ENCODE peak calls at places on chromosomes 11 and 22, in four cellular contexts. One of them, this sample, is unnamed.
A peak's percentile ranks its signal among the peaks of the same experiment; 100 is the strongest.

GRCh38 chr22:21657361-21658118 is 8.3 kb upstream of the PPIL2 start:
- DNase-seq in adrenal gland: peak; percentile 64
- DNase-seq in HFFc6: no peak
- DNase-seq in activated CD4-positive, alpha-beta T cell treated with anti-CD3 and anti-CD28 coated beads, Interleukin-2, amount 10 ng/mL, durations not matched to agents 7 days and 5 days: peak; percentile 84
- DNase-seq in this sample: peak; percentile 78

GRCh38 chr22:19619144-19620009 is 94.9 kb upstream of the SEPTIN5 start:
- DNase-seq in activated CD4-positive, alpha-beta T cell treated with anti-CD3 and anti-CD28 coated beads, Interleukin-2, amount 10 ng/mL, durations not matched to agents 7 days and 5 days: no peak
- DNase-seq in adrenal gland: no peak
- DNase-seq in HFFc6: no peak
- DNase-seq in this sample: no peak

GRCh38 chr11:75233688-75234295 is 6.8 kb upstream of the TPBGL start:
- DNase-seq in adrenal gland: peak; percentile 44
- DNase-seq in HFFc6: peak; percentile 56
- DNase-seq in activated CD4-positive, alpha-beta T cell treated with anti-CD3 and anti-CD28 coated beads, Interleukin-2, amount 10 ng/mL, durations not matched to agents 7 days and 5 days: peak; percentile 63
- DNase-seq in this sample: peak; percentile 16

GRCh38 chr11:63680842-63681207 is 475 bp upstream of the RTN3 start:
- DNase-seq in adrenal gland: peak; percentile 46
- DNase-seq in activated CD4-positive, alpha-beta T cell treated with anti-CD3 and anti-CD28 coated beads, Interleukin-2, amount 10 ng/mL, durations not matched to agents 7 days and 5 days: no peak
- DNase-seq in HFFc6: no peak
- DNase-seq in this sample: no peak

GRCh38 chr11:105609832-105610781 is at the start of gene GRIA4:
- DNase-seq in activated CD4-positive, alpha-beta T cell treated with anti-CD3 and anti-CD28 coated beads, Interleukin-2, amount 10 ng/mL, durations not matched to agents 7 days and 5 days: no peak
- DNase-seq in HFFc6: peak; percentile 6
- DNase-seq in adrenal gland: no peak
- DNase-seq in this sample: no peak

GRCh38 chr11:33103836-33104235 is 57.4 kb downstream of the CSTF3 start:
- DNase-seq in HFFc6: no peak
- DNase-seq in activated CD4-positive, alpha-beta T cell treated with anti-CD3 and anti-CD28 coated beads, Interleukin-2, amount 10 ng/mL, durations not matched to agents 7 days and 5 days: no peak
- DNase-seq in adrenal gland: no peak
- DNase-seq in this sample: peak; percentile 86

GRCh38 chr22:37282385-37282677 is at the start of gene CYTH4:
- DNase-seq in HFFc6: no peak
- DNase-seq in activated CD4-positive, alpha-beta T cell treated with anti-CD3 and anti-CD28 coated beads, Interleukin-2, amount 10 ng/mL, durations not matched to agents 7 days and 5 days: peak; percentile 85
- DNase-seq in adrenal gland: peak; percentile 61
- DNase-seq in this sample: peak; percentile 26

GRCh38 chr11:102886999-102887398 is 12.2 kb upstream of the MMP12 start:
- DNase-seq in HFFc6: no peak
- DNase-seq in activated CD4-positive, alpha-beta T cell treated with anti-CD3 and anti-CD28 coated beads, Interleukin-2, amount 10 ng/mL, durations not matched to agents 7 days and 5 days: no peak
- DNase-seq in adrenal gland: no peak
- DNase-seq in this sample: no peak

GRCh38 chr11:74557526-74557925 is 34.9 kb upstream of the POLD3 start:
- DNase-seq in activated CD4-positive, alpha-beta T cell treated with anti-CD3 and anti-CD28 coated beads, Interleukin-2, amount 10 ng/mL, durations not matched to agents 7 days and 5 days: no peak
- DNase-seq in HFFc6: no peak
- DNase-seq in adrenal gland: no peak
- DNase-seq in this sample: peak; percentile 88

GRCh38 chr11:68889948-68890446 is 13.6 kb downstream of the MRPL21 start:
- DNase-seq in HFFc6: peak; percentile 90
- DNase-seq in activated CD4-positive, alpha-beta T cell treated with anti-CD3 and anti-CD28 coated beads, Interleukin-2, amount 10 ng/mL, durations not matched to agents 7 days and 5 days: no peak
- DNase-seq in adrenal gland: no peak
- DNase-seq in this sample: no peak

GRCh38 chr22:31093090-31093850 is 12.2 kb downstream of the SMTN start:
- DNase-seq in HFFc6: no peak
- DNase-seq in adrenal gland: no peak
- DNase-seq in activated CD4-positive, alpha-beta T cell treated with anti-CD3 and anti-CD28 coated beads, Interleukin-2, amount 10 ng/mL, durations not matched to agents 7 days and 5 days: no peak
- DNase-seq in this sample: no peak

GRCh38 chr11:41983458-41983857 is 524.0 kb upstream of the LRRC4C start:
- DNase-seq in activated CD4-positive, alpha-beta T cell treated with anti-CD3 and anti-CD28 coated beads, Interleukin-2, amount 10 ng/mL, durations not matched to agents 7 days and 5 days: no peak
- DNase-seq in adrenal gland: no peak
- DNase-seq in HFFc6: no peak
- DNase-seq in this sample: no peak

GRCh38 chr11:120431633-120432032 is 79.9 kb upstream of the GRIK4 start:
- DNase-seq in HFFc6: peak; percentile 75
- DNase-seq in activated CD4-positive, alpha-beta T cell treated with anti-CD3 and anti-CD28 coated beads, Interleukin-2, amount 10 ng/mL, durations not matched to agents 7 days and 5 days: no peak
- DNase-seq in adrenal gland: no peak
- DNase-seq in this sample: no peak

GRCh38 chr22:19040581-19041402 is 81.4 kb downstream of the DGCR2 start:
- DNase-seq in HFFc6: no peak
- DNase-seq in activated CD4-positive, alpha-beta T cell treated with anti-CD3 and anti-CD28 coated beads, Interleukin-2, amount 10 ng/mL, durations not matched to agents 7 days and 5 days: no peak
- DNase-seq in adrenal gland: no peak
- DNase-seq in this sample: no peak

GRCh38 chr11:862028-862703 is 19.5 kb downstream of the TSPAN4 start:
- DNase-seq in HFFc6: no peak
- DNase-seq in adrenal gland: no peak
- DNase-seq in activated CD4-positive, alpha-beta T cell treated with anti-CD3 and anti-CD28 coated beads, Interleukin-2, amount 10 ng/mL, durations not matched to agents 7 days and 5 days: no peak
- DNase-seq in this sample: no peak

GRCh38 chr11:107621090-107621489 is 30.1 kb downstream of the ELMOD1 start:
- DNase-seq in HFFc6: no peak
- DNase-seq in adrenal gland: no peak
- DNase-seq in activated CD4-positive, alpha-beta T cell treated with anti-CD3 and anti-CD28 coated beads, Interleukin-2, amount 10 ng/mL, durations not matched to agents 7 days and 5 days: no peak
- DNase-seq in this sample: no peak

GRCh38 chr11:28559497-28559896 is 451.3 kb downstream of the METTL15 start:
- DNase-seq in HFFc6: no peak
- DNase-seq in adrenal gland: no peak
- DNase-seq in activated CD4-positive, alpha-beta T cell treated with anti-CD3 and anti-CD28 coated beads, Interleukin-2, amount 10 ng/mL, durations not matched to agents 7 days and 5 days: no peak
- DNase-seq in this sample: no peak

GRCh38 chr11:126746443-126746842 is 254.1 kb downstream of the KIRREL3 start:
- DNase-seq in HFFc6: no peak
- DNase-seq in adrenal gland: no peak
- DNase-seq in activated CD4-positive, alpha-beta T cell treated with anti-CD3 and anti-CD28 coated beads, Interleukin-2, amount 10 ng/mL, durations not matched to agents 7 days and 5 days: no peak
- DNase-seq in this sample: no peak

GRCh38 chr11:77195071-77195705 is 67.1 kb downstream of the MYO7A start:
- DNase-seq in activated CD4-positive, alpha-beta T cell treated with anti-CD3 and anti-CD28 coated beads, Interleukin-2, amount 10 ng/mL, durations not matched to agents 7 days and 5 days: no peak
- DNase-seq in HFFc6: no peak
- DNase-seq in adrenal gland: peak; percentile 5
- DNase-seq in this sample: no peak

GRCh38 chr11:125141686-125142535 is 22.6 kb upstream of the PKNOX2 start:
- DNase-seq in activated CD4-positive, alpha-beta T cell treated with anti-CD3 and anti-CD28 coated beads, Interleukin-2, amount 10 ng/mL, durations not matched to agents 7 days and 5 days: peak; percentile 54
- DNase-seq in HFFc6: no peak
- DNase-seq in adrenal gland: peak; percentile 45
- DNase-seq in this sample: no peak

GRCh38 chr11:70040869-70041501 is 37.1 kb upstream of the ANO1 start:
- DNase-seq in adrenal gland: no peak
- DNase-seq in HFFc6: no peak
- DNase-seq in activated CD4-positive, alpha-beta T cell treated with anti-CD3 and anti-CD28 coated beads, Interleukin-2, amount 10 ng/mL, durations not matched to agents 7 days and 5 days: no peak
- DNase-seq in this sample: no peak

This sample was measured in trophoblast cell.